ENCODE peak calls at places on chromosome 19, in nine cellular contexts. S is heart left ventricle, Y is hepatocyte, D is body of pancreas, O is cardiac fibroblast, U is progenitor cell of endocrine pancreas, T is omental fat pad, W is uterus, K is vagina. I is an unnamed sample.

GRCh38 chr19:45508931-45509691 is 1.8 kb downstream of the VASP start:
- DNase-seq in Y (peak; percentile 69), S (peak; percentile 88), T (peak; percentile 54), D (peak; percentile 62), W (peak; percentile 82), K (no peak), U (no peak), O (peak; percentile 74), I (peak; percentile 60)

GRCh38 chr19:19464339-19465098 is 50.8 kb downstream of the TSSK6 start:
- DNase-seq in Y (peak; percentile 90), T (no peak), S (no peak), D (peak; percentile 70), U (no peak), W (no peak), K (no peak), O (peak; percentile 78), I (no peak)

GRCh38 chr19:46717034-46717715 is at the start of gene PRKD2:
- DNase-seq in T (peak; percentile 75), D (peak; percentile 90), S (peak; percentile 94), O (peak; percentile 87), Y (peak; percentile 93), W (peak; percentile 93), K (no peak), U (peak; percentile 87), I (peak; percentile 92)

GRCh38 chr19:17794412-17794730 is 567 bp upstream of the B3GNT3 start:
- DNase-seq in D (no peak), S (no peak), W (no peak), U (no peak), T (no peak), K (no peak), Y (no peak), O (no peak), I (no peak)

GRCh38 chr19:8698433-8699063 is at the start of gene ACTL9:
- DNase-seq in T (no peak), U (no peak), K (no peak), D (no peak), O (no peak), S (no peak), Y (no peak), W (no peak), I (no peak)

GRCh38 chr19:52535831-52536800 is 8.6 kb downstream of the ZNF808 start:
- DNase-seq in T (peak; percentile 81), U (peak; percentile 79), O (peak; percentile 81), K (peak; percentile 88), D (peak; percentile 66), W (peak; percentile 87), S (peak; percentile 94), Y (peak; percentile 94), I (peak; percentile 97)

GRCh38 chr19:1394252-1395193 is 6.8 kb downstream of the GAMT start:
- DNase-seq in U (no peak), D (peak; percentile 96), K (no peak), T (no peak), Y (no peak), O (no peak), S (no peak), W (no peak), I (no peak)

GRCh38 chr19:41718761-41719160 is 10.3 kb downstream of the CEACAM5 start:
- DNase-seq in Y (no peak), U (no peak), T (no peak), S (no peak), W (no peak), D (no peak), K (no peak), O (no peak), I (no peak)

GRCh38 chr19:48321372-48321621 is 4.1 kb upstream of the EMP3 start:
- DNase-seq in U (peak; percentile 91), K (peak; percentile 98), D (peak; percentile 99), Y (peak; percentile 98), S (peak; percentile 99), T (peak; percentile 96), O (peak; percentile 96), W (peak; percentile 97), I (peak; percentile 100)

GRCh38 chr19:6034512-6034911 is 56.6 kb upstream of the RANBP3 start:
- DNase-seq in K (peak; percentile 56), O (no peak), S (no peak), Y (no peak), D (no peak), T (no peak), U (no peak), W (no peak), I (no peak)

GRCh38 chr19:1122972-1123363 is 19.2 kb downstream of the GPX4 start:
- DNase-seq in W (peak; percentile 70), K (no peak), T (peak; percentile 69), U (no peak), S (peak; percentile 67), Y (peak; percentile 75), O (peak; percentile 90), D (peak; percentile 49), I (peak; percentile 62)

GRCh38 chr19:12723643-12724426 is at the start of gene TNPO2:
- DNase-seq in T (no peak), U (peak; percentile 33), S (peak; percentile 59), D (peak; percentile 64), O (peak; percentile 70), K (no peak), Y (peak; percentile 69), W (peak; percentile 55), I (peak; percentile 87)

GRCh38 chr19:35740423-35741215 is 1.6 kb downstream of the IGFLR1 start:
- DNase-seq in W (peak; percentile 98), S (peak; percentile 99), D (peak; percentile 99), K (peak; percentile 97), T (peak; percentile 93), U (peak; percentile 94), O (peak; percentile 97), Y (peak; percentile 99), I (peak; percentile 99)

GRCh38 chr19:35741216-35741541 is 1.1 kb downstream of the IGFLR1 start:
- DNase-seq in U (no peak), W (no peak), Y (no peak), D (no peak), K (no peak), S (no peak), T (no peak), O (no peak), I (no peak)

GRCh38 chr19:35738887-35739229 is 3.4 kb downstream of the IGFLR1 start:
- DNase-seq in W (no peak), K (no peak), O (no peak), T (no peak), D (no peak), U (no peak), S (no peak), Y (no peak), I (no peak)

GRCh38 chr19:35739275-35740107 is 2.8 kb downstream of the IGFLR1 start:
- DNase-seq in S (no peak), K (no peak), Y (no peak), U (no peak), O (no peak), W (no peak), D (no peak), T (no peak), I (no peak)

DNA sequence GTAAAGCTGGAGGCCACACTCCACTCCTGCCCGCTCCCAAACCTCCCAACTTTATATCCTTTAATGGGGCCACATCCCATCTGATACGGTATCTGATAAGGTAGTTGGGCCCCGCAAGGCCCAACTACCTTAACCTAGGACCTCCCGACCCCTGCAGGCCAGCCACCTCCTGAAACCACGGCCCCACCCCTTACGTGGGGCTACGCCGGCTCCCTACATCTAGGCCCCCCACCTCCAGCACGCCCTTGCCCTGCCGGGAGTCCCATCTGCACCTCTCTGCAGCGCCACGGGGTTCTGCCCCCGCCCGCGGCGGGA is 2.2 kb downstream of the IGFLR1 start:
- DNase-seq in T (no peak), S (no peak), O (no peak), U (no peak), D (no peak), W (no peak), Y (no peak), K (no peak), I (no peak)
- TF ChIP-seq CTCF in T (no peak), S (no peak), O (no peak), U (no peak), D (no peak), W (no peak), Y (no peak), K (no peak), I (no peak)

GRCh38 chr19:11160119-11160768 is 4.7 kb upstream of the SPC24 start:
- DNase-seq in W (no peak), K (no peak), Y (no peak), O (peak; percentile 87), D (no peak), U (no peak), S (no peak), T (no peak), I (no peak)
- TF ChIP-seq CTCF in W (no peak), K (no peak), Y (no peak), O (no peak), D (no peak), U (no peak), S (no peak), T (no peak), I (no peak)

DNA sequence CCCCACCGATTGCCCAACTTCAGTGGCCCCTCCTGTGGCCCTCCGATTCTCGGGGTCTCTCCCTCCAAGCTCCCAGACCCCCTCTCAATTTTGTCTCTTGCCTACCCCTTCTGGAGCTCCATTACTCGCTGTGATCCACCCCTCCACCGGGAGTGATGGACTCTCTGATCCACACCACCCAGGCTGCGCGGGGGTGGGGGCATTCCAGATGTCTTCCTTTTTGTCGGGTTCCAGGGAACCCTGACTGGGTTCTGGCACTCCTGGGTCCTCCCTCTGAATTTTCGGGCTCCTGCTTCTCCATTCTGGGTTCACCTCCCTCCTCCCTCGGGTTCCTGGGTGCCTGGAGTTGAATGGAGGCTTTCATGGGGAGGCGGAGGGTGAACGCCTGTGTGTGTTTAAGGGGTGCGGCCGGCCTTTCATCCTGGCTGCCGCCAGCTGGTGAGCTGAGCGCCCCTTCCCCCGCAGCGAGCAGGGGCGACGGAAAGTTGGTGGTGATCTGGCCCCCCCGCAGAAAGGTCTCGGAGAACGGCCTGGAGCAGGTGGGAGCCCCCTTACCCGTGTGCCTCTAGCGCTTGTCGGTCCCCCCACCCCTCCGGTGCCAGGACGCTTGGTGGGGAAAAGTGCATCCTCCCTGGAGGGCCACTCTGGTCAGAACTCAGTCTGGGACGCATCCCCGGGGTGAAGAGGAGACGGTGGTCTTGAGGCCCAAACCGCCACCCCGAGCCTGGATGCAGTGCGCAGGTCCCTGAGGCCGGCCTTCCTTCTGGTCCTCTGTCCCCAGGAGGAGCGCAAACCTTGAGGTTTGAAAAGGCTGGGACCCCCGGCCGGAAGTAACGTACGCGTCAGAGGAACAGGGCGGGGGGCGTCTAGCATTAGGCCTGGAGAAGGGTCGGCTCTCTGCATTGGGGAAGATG is 1.6 kb downstream of the MISP3 start:
- DNase-seq in Y (peak; percentile 62), D (peak; percentile 43), W (peak; percentile 33), U (no peak), S (no peak), K (no peak), O (no peak), T (peak; percentile 51), I (peak; percentile 50)
- TF ChIP-seq CTCF in Y (no peak), D (no peak), W (no peak), U (no peak), S (no peak), K (no peak), O (no peak), T (no peak), I (no peak)

DNA sequence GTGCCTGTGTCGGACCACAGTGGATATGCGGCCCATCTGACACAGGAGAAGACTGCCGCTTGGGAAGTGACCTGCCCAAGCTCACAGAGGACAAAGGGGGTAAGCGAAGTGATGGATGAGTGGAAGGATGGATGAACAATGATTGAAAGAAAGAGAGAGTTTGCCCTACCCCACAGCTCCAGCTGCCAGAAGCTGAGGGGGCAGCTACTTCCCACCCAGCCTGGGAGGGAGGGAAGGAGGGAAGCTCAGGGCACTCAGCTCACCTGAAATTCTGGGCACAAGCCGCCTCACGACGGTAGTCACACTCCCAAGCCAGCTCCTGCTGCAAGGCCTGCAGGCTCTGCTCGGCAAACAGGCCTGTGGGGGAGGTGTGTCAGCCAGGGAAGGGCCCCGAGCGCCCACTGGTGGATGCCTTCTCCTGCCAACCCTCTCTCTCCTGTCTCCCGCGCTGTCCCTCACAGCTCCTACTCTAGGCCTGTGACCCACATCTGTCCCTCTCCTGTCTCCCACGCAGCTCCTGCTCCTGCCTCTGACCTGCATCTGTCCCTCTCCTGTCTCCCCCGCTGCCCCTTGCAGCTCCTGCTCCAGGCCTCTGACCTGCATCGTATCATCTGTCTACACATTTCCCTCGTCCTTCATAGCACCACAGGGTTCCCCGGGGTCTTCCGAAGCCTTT is 12.0 kb upstream of the NUMBL start:
- DNase-seq in S (peak; percentile 65), W (peak; percentile 59), U (peak; percentile 35), O (peak; percentile 54), D (peak; percentile 57), Y (peak; percentile 66), K (no peak), T (no peak), I (no peak)
- TF ChIP-seq CTCF in S (peak; percentile 41), W (peak; percentile 31), U (peak; percentile 55), O (peak; percentile 40), D (peak; percentile 22), Y (peak; percentile 33), K (no peak), T (no peak), I (no peak)

I was measured in activated CD8-positive, alpha-beta T cell treated with anti-CD3 and anti-CD28 coated beads for 36 hours.